ENCODE peak calls at places on chromosome 16, in ten cellular contexts. R, A, U, G, X, F, D, I, S and Y are unnamed samples.

GRCh38 chr16:1537138-1537577 is 3.7 kb downstream of the TMEM204 start:
- DNase-seq in S (no peak), G (no peak), A (no peak), D (no peak), U (no peak), I (no peak), X (no peak), R (no peak), F (no peak), Y (no peak)

GRCh38 chr16:30027588-30028437 is 3.3 kb downstream of the TLCD3B start:
- DNase-seq in D (no peak), A (no peak), I (no peak), G (no peak), X (no peak), R (no peak), S (no peak), F (no peak), U (no peak), Y (no peak)

GRCh38 chr16:88333645-88334516 is 48.9 kb upstream of the ZNF469 start:
- DNase-seq in F (no peak), G (no peak), X (no peak), R (no peak), D (no peak), A (no peak), S (no peak), U (no peak), I (no peak), Y (no peak)

GRCh38 chr16:89971495-89972243 is 23.1 kb downstream of the DEF8 start:
- DNase-seq in R (peak; percentile 25), G (no peak), F (no peak), D (no peak), S (no peak), U (no peak), A (no peak), X (no peak), I (peak; percentile 9), Y (no peak)

GRCh38 chr16:35533683-35534082 is 2074.3 kb downstream of the TP53TG3F start:
- DNase-seq in U (no peak), R (no peak), D (no peak), G (no peak), S (no peak), A (no peak), X (no peak), F (no peak), I (peak; percentile 1), Y (no peak)

GRCh38 chr16:81861503-81861902 is 82.4 kb downstream of the PLCG2 start:
- DNase-seq in F (peak; percentile 22), S (peak; percentile 8), U (no peak), I (peak; percentile 54), A (no peak), R (no peak), D (no peak), G (no peak), X (no peak), Y (no peak)

GRCh38 chr16:10906914-10907756 is 30.1 kb downstream of the CIITA start:
- DNase-seq in X (no peak), G (no peak), D (no peak), S (no peak), U (no peak), A (no peak), R (no peak), I (no peak), F (no peak), Y (no peak)

GRCh38 chr16:8665529-8665928 is 8.9 kb upstream of the ABAT start:
- DNase-seq in D (no peak), U (no peak), F (no peak), R (peak; percentile 22), G (no peak), X (no peak), S (no peak), I (no peak), A (no peak), Y (no peak)

GRCh38 chr16:48526058-48526957 is 83.7 kb downstream of the N4BP1 start:
- DNase-seq in U (no peak), D (no peak), I (peak; percentile 89), R (peak; percentile 72), X (no peak), S (peak; percentile 87), A (no peak), G (no peak), F (peak; percentile 81), Y (no peak)
- TF ChIP-seq CTCF in U (no peak), D (no peak), I (peak; percentile 80), R (no peak), X (no peak), S (peak; percentile 84), A (peak; percentile 39), G (no peak), F (peak; percentile 72), Y (no peak)

DNA sequence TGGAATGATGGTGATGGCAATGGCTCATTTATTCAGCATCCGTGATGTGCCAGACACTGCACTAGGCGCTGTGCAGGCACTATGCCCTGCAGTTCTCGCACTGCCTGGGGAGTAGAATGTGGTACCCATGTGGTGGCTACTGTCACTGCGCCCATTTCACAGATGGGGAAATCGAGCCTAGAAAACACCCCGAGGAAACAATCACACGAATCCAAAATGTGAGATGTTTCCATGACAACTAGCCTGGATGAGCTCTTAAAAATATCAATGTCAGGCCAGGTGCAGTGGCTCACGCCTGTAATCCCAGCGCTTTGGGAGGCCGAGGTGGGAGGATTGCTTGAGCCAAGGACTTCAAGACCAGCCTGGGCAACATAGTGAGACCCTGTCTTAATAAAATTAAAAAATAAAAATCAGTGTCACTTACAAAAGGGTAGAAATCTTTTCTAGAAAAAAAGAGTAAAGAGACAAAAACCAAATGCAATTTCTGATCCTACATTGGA is 57.9 kb upstream of the TNRC6A start:
- DNase-seq in X (no peak), R (no peak), G (no peak), I (no peak), S (no peak), A (no peak), U (no peak), D (no peak), F (no peak), Y (no peak)
- TF ChIP-seq CTCF in X (no peak), R (no peak), G (no peak), I (no peak), S (no peak), A (no peak), U (no peak), D (no peak), F (no peak), Y (no peak)

GRCh38 chr16:55294947-55295346 is 29.1 kb upstream of the IRX6 start:
- DNase-seq in I (peak; percentile 25), X (no peak), S (peak; percentile 59), A (no peak), U (no peak), R (no peak), F (no peak), D (no peak), G (no peak), Y (no peak)

GRCh38 chr16:55292491-55292890 is 31.5 kb upstream of the IRX6 start:
- DNase-seq in R (no peak), I (no peak), G (no peak), A (no peak), X (no peak), S (no peak), U (no peak), D (no peak), F (no peak), Y (no peak)

GRCh38 chr16:55297062-55297909 is 26.7 kb upstream of the IRX6 start:
- DNase-seq in I (peak; percentile 87), F (peak; percentile 65), U (no peak), R (no peak), D (no peak), X (no peak), A (no peak), S (peak; percentile 98), G (no peak), Y (no peak)

GRCh38 chr16:55291847-55292246 is 32.2 kb upstream of the IRX6 start:
- DNase-seq in U (no peak), S (no peak), I (no peak), D (no peak), G (no peak), A (no peak), X (no peak), R (no peak), F (no peak), Y (no peak)

GRCh38 chr16:55294129-55294528 is 29.9 kb upstream of the IRX6 start:
- DNase-seq in I (no peak), S (no peak), A (no peak), X (no peak), U (no peak), G (no peak), D (no peak), F (peak; percentile 1), R (no peak), Y (no peak)
- TF ChIP-seq CTCF in I (no peak), S (no peak), A (no peak), X (no peak), U (no peak), G (no peak), D (no peak), F (no peak), R (no peak), Y (no peak)

GRCh38 chr16:5634781-5635180 is 537.2 kb upstream of the EEF2KMT start:
- DNase-seq in A (no peak), R (no peak), I (no peak), S (no peak), D (no peak), U (no peak), X (no peak), F (no peak), G (no peak), Y (no peak)
- TF ChIP-seq CTCF in A (no peak), R (no peak), I (no peak), S (no peak), D (no peak), U (no peak), X (no peak), F (no peak), G (no peak), Y (no peak)